ENCODE peak calls at places on chromosomes 3 and 15, in nine cellular contexts. J, M, S, K, Z, F, W, B and Q are unnamed samples.

GRCh38 chr3:37500518-37500917 is 326.1 kb upstream of the LRRFIP2 start:
- DNase-seq in J (no peak), M (no peak), S (no peak), K (no peak), Z (no peak), F (no peak), W (no peak), B (no peak), Q (no peak)

GRCh38 chr3:1400571-1400970 is 307.7 kb downstream of the CNTN6 start:
- DNase-seq in J (no peak), M (no peak), S (no peak), K (no peak), Z (no peak), F (no peak), W (no peak), B (no peak), Q (no peak)

GRCh38 chr3:13772321-13772745 is 107.5 kb downstream of the WNT7A start:
- DNase-seq in J (no peak), M (no peak), S (no peak), K (no peak), Z (peak; percentile 54), F (no peak), W (no peak), B (no peak), Q (no peak)

GRCh38 chr3:30518872-30519271 is 87.5 kb upstream of the TGFBR2 start:
- DNase-seq in J (no peak), M (no peak), S (no peak), K (no peak), Z (no peak), F (no peak), W (no peak), B (no peak), Q (no peak)

GRCh38 chr15:94370197-94370987 is 139.0 kb downstream of the MCTP2 start:
- DNase-seq in J (no peak), M (no peak), S (no peak), K (no peak), Z (no peak), F (peak; percentile 5), W (no peak), B (no peak), Q (no peak)

GRCh38 chr15:32844118-32844711 is 126.4 kb downstream of the GREM1 start:
- DNase-seq in J (peak; percentile 70), M (no peak), S (no peak), K (peak; percentile 40), Z (no peak), F (peak; percentile 58), W (no peak), B (no peak), Q (no peak)

GRCh38 chr3:184291738-184292445 is 7.1 kb upstream of the PSMD2 start:
- DNase-seq in J (no peak), M (no peak), S (no peak), K (no peak), Z (no peak), F (no peak), W (no peak), B (no peak), Q (no peak)

GRCh38 chr3:154389861-154390260 is 40.1 kb downstream of the GPR149 start:
- DNase-seq in J (no peak), M (no peak), S (no peak), K (no peak), Z (no peak), F (no peak), W (no peak), B (no peak), Q (no peak)

GRCh38 chr3:127316685-127317084 is 28.8 kb upstream of the PRR20G start:
- DNase-seq in J (no peak), M (no peak), S (no peak), K (no peak), Z (no peak), F (no peak), W (no peak), B (no peak), Q (no peak)

GRCh38 chr15:69661446-69661845 is 208.8 kb downstream of the RPLP1 start:
- DNase-seq in J (no peak), M (no peak), S (no peak), K (no peak), Z (no peak), F (no peak), W (no peak), B (no peak), Q (no peak)

DNA sequence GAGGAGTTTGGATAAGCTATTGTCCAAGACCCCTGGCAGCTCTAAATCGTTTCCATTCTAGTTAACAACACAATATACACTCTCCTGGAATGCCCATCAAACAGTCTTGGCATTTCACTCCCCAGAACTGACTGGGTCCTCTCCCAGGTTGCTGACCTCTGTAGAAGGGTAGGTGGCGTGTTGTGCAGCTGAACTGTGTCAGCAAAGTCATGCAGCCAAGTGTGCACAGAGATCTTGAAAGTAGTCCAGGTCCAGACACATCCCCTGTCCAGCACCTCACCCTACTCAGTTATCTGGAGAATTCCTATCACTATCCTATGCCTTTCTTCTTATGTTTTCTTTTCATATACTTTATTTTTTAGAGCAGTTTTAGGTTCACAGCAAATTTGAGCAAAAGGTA is 312.7 kb downstream of the GABRB3 start:
- DNase-seq in J (no peak), M (no peak), S (no peak), K (no peak), Z (no peak), F (no peak), W (no peak), B (no peak), Q (no peak)
- H3K9me3 ChIP-seq in J (peaks cover 27% of the 10 kb centered on the region), M (no peaks in the 10 kb centered on the region), S (peaks cover 5% of the 10 kb centered on the region), K (peaks cover 6% of the 10 kb centered on the region), Z (no peaks in the 10 kb centered on the region), F (peaks cover 4% of the 10 kb centered on the region), W (no peaks in the 10 kb centered on the region), B (no peaks in the 10 kb centered on the region), Q (no peaks in the 10 kb centered on the region)

GRCh38 chr15:101489236-101489632 is 273 bp downstream of the PCSK6 start:
- DNase-seq in J (no peak), M (no peak), S (peak; percentile 81), K (peak; percentile 18), Z (no peak), F (peak; percentile 69), W (no peak), B (peak; percentile 85), Q (peak; percentile 77)

GRCh38 chr15:101490408-101490891 is 943 bp upstream of the PCSK6 start:
- DNase-seq in J (no peak), M (no peak), S (no peak), K (no peak), Z (no peak), F (peak; percentile 26), W (no peak), B (no peak), Q (no peak)

GRCh38 chr15:101488300-101489164 is 975 bp downstream of the PCSK6 start:
- DNase-seq in J (no peak), M (no peak), S (no peak), K (no peak), Z (no peak), F (no peak), W (no peak), B (no peak), Q (peak; percentile 69)

GRCh38 chr15:101490922-101491738 is 1.6 kb upstream of the PCSK6 start:
- DNase-seq in J (no peak), M (no peak), S (no peak), K (no peak), Z (no peak), F (no peak), W (no peak), B (no peak), Q (no peak)

GRCh38 chr15:101489633-101490407 is at the start of gene PCSK6:
- DNase-seq in J (no peak), M (no peak), S (no peak), K (no peak), Z (no peak), F (peak; percentile 64), W (no peak), B (peak; percentile 79), Q (peak; percentile 83)
- H3K27me3 ChIP-seq in J (peaks cover 64% of the 10 kb centered on the region), M (peaks cover 9% of the 10 kb centered on the region), S (peaks cover 14% of the 10 kb centered on the region), K (no peaks in the 10 kb centered on the region), Z (peaks cover 9% of the 10 kb centered on the region), F (peaks cover 8% of the 10 kb centered on the region), W (peaks cover 2% of the 10 kb centered on the region), B (no peaks in the 10 kb centered on the region), Q (no peaks in the 10 kb centered on the region)

GRCh38 chr15:25054329-25054728 is 99.5 kb downstream of the SNRPN start:
- DNase-seq in J (no peak), M (no peak), S (no peak), K (no peak), Z (no peak), F (no peak), W (no peak), B (no peak), Q (no peak)
- H3K9me3 ChIP-seq in J (peaks cover 95% of the 10 kb centered on the region), M (peaks cover 97% of the 10 kb centered on the region), S (peaks cover 95% of the 10 kb centered on the region), K (no peaks in the 10 kb centered on the region), Z (no peaks in the 10 kb centered on the region), F (peaks cover 94% of the 10 kb centered on the region), W (peaks cover 76% of the 10 kb centered on the region), B (peaks cover 22% of the 10 kb centered on the region), Q (peaks cover 90% of the 10 kb centered on the region)

GRCh38 chr15:89377042-89377841 is 42.6 kb upstream of the POLG start:
- DNase-seq in J (no peak), M (no peak), S (no peak), K (no peak), Z (peak; percentile 54), F (no peak), W (no peak), B (peak; percentile 39), Q (no peak)

GRCh38 chr15:89376441-89376840 is 41.8 kb upstream of the POLG start:
- DNase-seq in J (no peak), M (no peak), S (no peak), K (no peak), Z (no peak), F (no peak), W (no peak), B (no peak), Q (no peak)

GRCh38 chr15:89375093-89376062 is 40.8 kb upstream of the POLG start:
- DNase-seq in J (no peak), M (no peak), S (no peak), K (no peak), Z (no peak), F (peak; percentile 23), W (no peak), B (no peak), Q (no peak)

GRCh38 chr15:89372069-89373033 is 37.7 kb upstream of the POLG start:
- DNase-seq in J (no peak), M (no peak), S (no peak), K (no peak), Z (no peak), F (no peak), W (no peak), B (no peak), Q (no peak)

DNA sequence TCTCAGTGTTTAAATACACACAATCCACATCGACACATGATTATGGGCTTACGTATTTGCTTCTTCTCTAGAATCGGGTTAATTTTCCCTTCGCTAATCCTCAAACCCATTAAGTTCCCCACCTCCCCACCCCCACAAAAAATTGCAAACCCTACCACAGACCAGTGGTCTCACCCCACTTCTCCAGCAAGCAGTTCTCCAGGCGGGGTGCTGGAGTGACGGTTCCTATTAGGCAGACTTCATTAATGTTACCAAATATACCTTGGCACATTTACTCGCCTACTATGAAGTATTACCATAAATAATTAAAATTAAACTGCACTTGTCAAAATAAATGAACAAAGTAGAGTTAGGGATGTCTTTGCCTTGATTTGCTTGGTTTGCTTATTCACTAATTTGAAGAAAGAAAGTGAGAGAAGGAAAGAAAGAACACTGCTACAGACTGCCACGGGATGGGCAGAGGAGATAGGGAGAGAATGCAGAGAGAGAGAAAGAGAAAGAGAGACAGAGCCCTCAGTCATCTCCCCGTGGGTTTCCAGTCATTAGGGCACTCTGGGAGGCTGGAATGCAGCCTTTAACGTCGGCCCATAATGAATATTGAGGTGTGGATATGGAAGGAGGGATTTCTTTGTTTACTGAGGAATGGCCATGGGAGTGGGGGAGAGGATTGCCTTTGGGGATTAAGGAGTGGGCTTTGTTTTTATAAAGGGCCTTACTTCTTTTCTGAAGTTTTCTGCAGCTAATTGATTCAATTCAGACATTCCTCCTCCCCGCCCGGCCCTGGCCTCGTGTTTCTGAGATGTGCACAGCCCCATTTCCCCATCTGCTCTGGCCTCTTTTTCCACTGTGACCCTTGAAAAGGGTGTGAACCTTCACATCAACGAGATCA is 39.7 kb upstream of the POLG start:
- DNase-seq in J (no peak), M (no peak), S (no peak), K (no peak), Z (no peak), F (no peak), W (no peak), B (no peak), Q (no peak)
- H3K27me3 ChIP-seq in J (peaks cover 94% of the 10 kb centered on the region), M (peaks cover 37% of the 10 kb centered on the region), S (peaks cover 98% of the 10 kb centered on the region), K (peaks cover 3% of the 10 kb centered on the region), Z (peaks cover 96% of the 10 kb centered on the region), F (peaks cover 95% of the 10 kb centered on the region), W (peaks cover 2% of the 10 kb centered on the region), B (peaks cover 19% of the 10 kb centered on the region), Q (peaks cover 4% of the 10 kb centered on the region)